ENCODE peak calls at places on chromosomes 5 and 9, in seven cellular contexts. L is substantia nigra; N is left ventricle myocardium superior; K is amniotic stem cell; J is activated CD8-positive, alpha-beta memory T cell treated with anti-CD3 and anti-CD28 coated beads for 4 hours; Q is CD4-positive, CD25-positive, alpha-beta regulatory T cell; G is uterus. R is an unnamed sample.

GRCh38 chr9:136953771-136954269 is 1.7 kb downstream of the LCN12 start:
- DNase-seq in Q (no peak), K (no peak), G (no peak), N (peak; percentile 19), J (no peak), L (no peak), R (no peak)

GRCh38 chr9:134942421-134943119 is 24.9 kb upstream of the FCN1 start:
- DNase-seq in L (no peak), J (no peak), Q (no peak), N (no peak), K (no peak), G (no peak), R (no peak)

GRCh38 chr5:179314606-179315355 is 30.5 kb downstream of the ADAMTS2 start:
- DNase-seq in J (no peak), K (no peak), G (peak; percentile 71), Q (no peak), L (no peak), N (no peak), R (no peak)

GRCh38 chr5:40787986-40788385 is 10.2 kb downstream of the PRKAA1 start:
- DNase-seq in K (no peak), Q (no peak), G (no peak), N (no peak), J (no peak), L (no peak), R (no peak)

GRCh38 chr5:81606150-81606549 is 144.7 kb downstream of the SSBP2 start:
- DNase-seq in N (no peak), K (no peak), G (no peak), Q (no peak), J (no peak), L (no peak), R (no peak)

GRCh38 chr5:151384106-151384505 is 36.7 kb upstream of the SLC36A2 start:
- DNase-seq in J (no peak), Q (no peak), G (no peak), N (no peak), K (no peak), L (no peak), R (no peak)

GRCh38 chr9:107587175-107587963 is 97.8 kb upstream of the KLF4 start:
- DNase-seq in G (no peak), L (no peak), Q (no peak), J (no peak), K (no peak), N (peak; percentile 60), R (no peak)

GRCh38 chr9:134602547-134603362 is 38.8 kb upstream of the COL5A1 start:
- DNase-seq in Q (no peak), G (peak; percentile 88), J (no peak), K (peak; percentile 97), L (no peak), N (no peak), R (no peak)

GRCh38 chr5:157560560-157560959 is 15.0 kb downstream of the ADAM19 start:
- DNase-seq in G (no peak), Q (no peak), K (no peak), N (no peak), J (no peak), L (no peak), R (no peak)

GRCh38 chr9:113483676-113484257 is 20.2 kb downstream of the RGS3 start:
- DNase-seq in N (no peak), K (no peak), Q (no peak), G (no peak), L (no peak), J (no peak), R (no peak)

GRCh38 chr5:78514427-78515345 is 133.9 kb downstream of the LHFPL2 start:
- DNase-seq in L (no peak), N (no peak), K (no peak), J (no peak), G (no peak), Q (no peak), R (no peak)

GRCh38 chr5:62779010-62779422 is 200.4 kb downstream of the LRRC70 start:
- DNase-seq in G (no peak), Q (no peak), K (peak; percentile 53), N (no peak), J (no peak), L (no peak), R (no peak)

GRCh38 chr5:83488271-83488670 is 16.7 kb downstream of the VCAN start:
- DNase-seq in N (no peak), Q (no peak), G (no peak), J (no peak), K (no peak), L (no peak), R (no peak)

GRCh38 chr5:135509995-135510394 is 25.8 kb downstream of the NEUROG1 start:
- DNase-seq in N (no peak), K (no peak), L (no peak), J (no peak), Q (no peak), G (no peak), R (no peak)